ENCODE peak calls at places on chromosomes 13 and 19, in seven cellular contexts. L is pons; B is T follicular helper cell; V is stimulated activated CD4-positive, alpha-beta T cell treated with anti-CD3 and anti-CD28 coated beads, Interleukin-1b, Interleukin-23, amount 100 ng/mL, for 24 hours; J is vagina; Q is cardiac fibroblast; C is glutamatergic neuron. F is an unnamed sample.

GRCh38 chr13:49319555-49320350 is 72.0 kb downstream of the CDADC1 start:
- DNase-seq in L (no peak), B (no peak), V (no peak), J (no peak), Q (peak), C (no peak), F (no peak)

GRCh38 chr19:2809387-2810140 is 10.1 kb upstream of the ZNF554 start:
- DNase-seq in L (no peak), B (no peak), V (no peak), J (no peak), Q (no peak), C (no peak), F (no peak)

GRCh38 chr13:25085125-25085742 is 10.7 kb upstream of the PABPC3 start:
- DNase-seq in L (peak), B (no peak), V (no peak), J (no peak), Q (peak), C (peak), F (peak)

GRCh38 chr13:23749288-23749880 is 139.8 kb downstream of the MIPEP start:
- DNase-seq in L (no peak), B (no peak), V (no peak), J (no peak), Q (no peak), C (no peak), F (no peak)

GRCh38 chr19:1471514-1472107 is 7.4 kb downstream of the C19orf25 start:
- DNase-seq in L (peak), B (no peak), V (no peak), J (no peak), Q (no peak), C (peak), F (no peak)

GRCh38 chr19:17706750-17707181 is 12.5 kb upstream of the MAP1S start:
- DNase-seq in L (no peak), B (no peak), V (no peak), J (no peak), Q (peak), C (peak), F (no peak)

GRCh38 chr19:32324631-32325215 is 20.7 kb upstream of the ZNF507 start:
- DNase-seq in L (peak), B (no peak), V (no peak), J (no peak), Q (no peak), C (no peak), F (no peak)

GRCh38 chr13:42602910-42603309 is 29.0 kb downstream of the TNFSF11 start:
- DNase-seq in L (no peak), B (no peak), V (no peak), J (no peak), Q (no peak), C (no peak), F (no peak)

GRCh38 chr19:3321696-3322095 is 44.7 kb upstream of the NFIC start:
- DNase-seq in L (no peak), B (no peak), V (no peak), J (no peak), Q (no peak), C (no peak), F (no peak)

GRCh38 chr13:109569938-109570711 is 216.3 kb downstream of the IRS2 start:
- DNase-seq in L (peak), B (peak), V (no peak), J (no peak), Q (no peak), C (no peak), F (no peak)

GRCh38 chr19:743168-743687 is 7.7 kb upstream of the MISP start:
- DNase-seq in L (no peak), B (no peak), V (no peak), J (no peak), Q (peak), C (no peak), F (no peak)

GRCh38 chr19:4357095-4357797 is 13.9 kb downstream of the MPND start:
- DNase-seq in L (no peak), B (no peak), V (no peak), J (no peak), Q (no peak), C (no peak), F (no peak)

GRCh38 chr13:25207291-25207690 is 35.2 kb upstream of the AMER2 start:
- DNase-seq in L (no peak), B (no peak), V (no peak), J (no peak), Q (no peak), C (no peak), F (no peak)

GRCh38 chr19:4852484-4852883 is 15.0 kb downstream of the PLIN3 start:
- DNase-seq in L (no peak), B (no peak), V (no peak), J (no peak), Q (no peak), C (no peak), F (no peak)

GRCh38 chr13:24008679-24009078 is 111.4 kb upstream of the C1QTNF9B start:
- DNase-seq in L (no peak), B (no peak), V (no peak), J (peak), Q (no peak), C (no peak), F (no peak)

GRCh38 chr13:43785166-43785680 is 1.5 kb downstream of the ENOX1 start:
- DNase-seq in L (no peak), B (no peak), V (no peak), J (no peak), Q (no peak), C (no peak), F (no peak)

GRCh38 chr13:28637714-28638355 is 21.1 kb upstream of the POMP start:
- DNase-seq in L (no peak), B (no peak), V (no peak), J (no peak), Q (peak), C (no peak), F (no peak)

GRCh38 chr19:51250786-51251452 is at the start of gene SIGLECL1:
- DNase-seq in L (no peak), B (no peak), V (no peak), J (peak), Q (no peak), C (no peak), F (no peak)

GRCh38 chr13:44974056-44974798 is 15.0 kb downstream of the NUFIP1 start:
- DNase-seq in L (peak), B (no peak), V (no peak), J (no peak), Q (peak), C (no peak), F (peak)

GRCh38 chr13:77810430-77810829 is 108.2 kb downstream of the EDNRB start:
- DNase-seq in L (peak), B (no peak), V (no peak), J (no peak), Q (peak), C (no peak), F (no peak)

GRCh38 chr19:511101-511841 is 4.0 kb downstream of the TPGS1 start:
- DNase-seq in L (no peak), B (peak), V (peak), J (no peak), Q (peak), C (peak), F (no peak)

GRCh38 chr13:99895999-99896695 is 75.4 kb downstream of the ZIC5 start:
- DNase-seq in L (no peak), B (no peak), V (no peak), J (no peak), Q (no peak), C (no peak), F (no peak)

GRCh38 chr13:114275309-114275708 is 6.1 kb upstream of the UPF3A start:
- DNase-seq in L (peak), B (no peak), V (no peak), J (no peak), Q (peak), C (no peak), F (no peak)